ENCODE peak calls at places on chromosomes 13 and 19, in six cellular contexts. T is IMR-90, F is HepG2, C is A549, A is K562, V is SK-N-SH. J is an unnamed sample.

GRCh38 chr13:44306401-44307192 is 67.0 kb upstream of the SERP2 start:
- DNase-seq in A (no peak), F (no peak), C (peak; percentile 94), V (no peak), T (peak; percentile 99), J (no peak)

GRCh38 chr13:20411638-20412342 is 113.9 kb downstream of the CRYL1 start:
- DNase-seq in A (no peak), V (no peak), T (no peak), F (no peak), C (no peak), J (peak; percentile 75)

GRCh38 chr19:35991731-35992450 is 3.1 kb upstream of the SDHAF1 start:
- DNase-seq in V (no peak), T (no peak), A (no peak), F (no peak), C (no peak), J (no peak)

GRCh38 chr13:41502676-41503075 is 45.3 kb downstream of the RGCC start:
- DNase-seq in V (no peak), T (no peak), A (no peak), F (no peak), C (no peak), J (peak; percentile 59)

GRCh38 chr19:28393574-28394336 is 819.2 kb downstream of the UQCRFS1 start:
- DNase-seq in C (no peak), V (no peak), F (no peak), A (no peak), T (no peak), J (no peak)

GRCh38 chr13:40064723-40065122 is 409.3 kb downstream of the COG6 start:
- DNase-seq in A (no peak), T (peak; percentile 1), C (peak; percentile 25), F (no peak), V (no peak), J (no peak)

GRCh38 chr19:34676697-34677385 is at the start of gene SCGB2B2:
- DNase-seq in V (peak; percentile 82), C (no peak), A (no peak), F (no peak), T (no peak), J (peak; percentile 50)

GRCh38 chr13:43291289-43292055 is 268.1 kb downstream of the DNAJC15 start:
- DNase-seq in F (no peak), C (no peak), T (no peak), V (no peak), A (no peak), J (no peak)

GRCh38 chr13:97234742-97235141 is 12.6 kb downstream of the MBNL2 start:
- DNase-seq in V (no peak), T (no peak), A (no peak), C (no peak), F (no peak), J (no peak)

GRCh38 chr13:26681036-26681435 is 79.5 kb downstream of the GPR12 start:
- DNase-seq in T (no peak), F (no peak), C (no peak), V (no peak), A (no peak), J (no peak)

GRCh38 chr13:73657821-73658540 is 476.2 kb downstream of the KLF12 start:
- DNase-seq in C (no peak), A (no peak), T (no peak), F (no peak), V (no peak), J (no peak)

GRCh38 chr19:17327654-17328516 is 6.8 kb downstream of the ANO8 start:
- DNase-seq in F (peak; percentile 13), C (no peak), T (no peak), A (peak; percentile 82), V (peak; percentile 85), J (no peak)
- TF ChIP-seq SMC3 in F (no peak), C (no peak), T (no peak), A (no peak), V (no peak), J (no peak)

GRCh38 chr13:32047088-32047487 is 15.5 kb downstream of the FRY start:
- DNase-seq in F (no peak), C (no peak), T (no peak), V (no peak), A (no peak), J (no peak)

GRCh38 chr13:32047796-32048195 is 16.2 kb downstream of the FRY start:
- DNase-seq in C (no peak), A (no peak), T (no peak), V (no peak), F (no peak), J (no peak)

GRCh38 chr13:32045963-32046785 is 14.6 kb downstream of the FRY start:
- DNase-seq in V (no peak), C (no peak), A (no peak), F (peak; percentile 92), T (peak; percentile 56), J (no peak)

GRCh38 chr13:32051156-32051555 is 19.6 kb downstream of the FRY start:
- DNase-seq in T (no peak), F (no peak), C (no peak), V (no peak), A (no peak), J (no peak)

DNA sequence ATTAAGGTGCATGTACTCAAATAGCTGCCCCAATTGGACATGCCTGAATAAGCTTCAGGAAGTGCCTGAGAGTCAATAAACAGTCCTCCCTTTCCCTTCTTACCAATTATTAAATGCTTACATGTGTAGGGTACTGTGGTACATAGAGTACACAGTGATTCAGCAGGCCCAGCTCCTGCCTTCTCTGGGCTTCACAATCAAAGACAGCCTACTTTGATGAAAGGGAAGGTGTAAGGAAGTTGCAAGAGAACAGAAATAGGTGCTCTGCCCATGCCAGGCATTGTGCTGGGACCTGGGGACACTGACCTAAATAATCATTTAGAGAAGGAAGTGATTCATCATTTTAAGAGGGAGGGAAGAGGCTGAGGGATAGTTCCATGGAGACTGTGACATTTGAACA is 17.2 kb downstream of the FRY start:
- DNase-seq in A (no peak), F (peak; percentile 43), C (no peak), T (no peak), V (peak; percentile 21), J (no peak)
- TF ChIP-seq SMC3 in A (no peak), F (no peak), C (no peak), T (no peak), V (no peak), J (no peak)

GRCh38 chr19:10230904-10231623 is at the start of gene S1PR2:
- DNase-seq in A (peak; percentile 93), V (peak; percentile 97), C (peak; percentile 63), F (peak; percentile 36), T (peak; percentile 75), J (no peak)
- TF ChIP-seq SMC3 in A (no peak), V (no peak), C (no peak), F (no peak), T (no peak), J (no peak)

GRCh38 chr13:53782400-53783030 is 753.9 kb downstream of the OLFM4 start:
- DNase-seq in A (no peak), C (peak; percentile 35), T (peak; percentile 17), F (peak; percentile 33), V (peak; percentile 30), J (peak; percentile 3)
- TF ChIP-seq SMC3 in A (no peak), C (peak; percentile 40), T (peak; percentile 28), F (peak; percentile 32), V (peak; percentile 52), J (peak; percentile 71)

DNA sequence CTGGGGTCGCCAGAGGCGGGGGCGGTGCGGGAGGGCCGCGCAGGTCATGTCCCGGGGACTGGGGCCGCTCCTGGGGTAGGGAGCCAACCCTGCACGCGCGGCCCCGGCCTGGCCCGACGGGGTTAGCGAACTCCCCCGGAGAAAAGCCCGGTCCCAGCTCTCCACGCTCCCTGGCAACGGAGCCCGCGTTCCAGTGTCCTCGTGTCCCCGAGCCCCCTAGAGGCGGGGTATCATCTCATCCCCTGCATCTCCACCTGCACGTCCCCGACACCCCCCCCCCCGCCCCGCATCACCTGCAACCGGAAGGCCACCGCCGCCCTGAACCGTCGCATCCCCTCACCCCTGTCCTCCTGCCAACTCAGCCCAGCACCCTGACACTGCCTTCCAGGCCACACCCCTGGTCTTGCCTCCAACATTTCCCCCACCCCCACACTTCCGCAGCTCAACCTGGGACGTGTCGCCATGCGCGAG is 2.7 kb downstream of the WDR88 start:
- DNase-seq in A (no peak), V (peak; percentile 44), F (no peak), T (no peak), C (no peak), J (no peak)
- TF ChIP-seq SMC3 in A (no peak), V (no peak), F (no peak), T (no peak), C (no peak), J (no peak)

GRCh38 chr13:33973194-33973593 is 155.2 kb downstream of the RFC3 start:
- DNase-seq in A (no peak), C (no peak), F (no peak), V (no peak), T (no peak), J (no peak)

GRCh38 chr13:33976965-33977364 is 159.0 kb downstream of the RFC3 start:
- DNase-seq in F (peak; percentile 21), T (no peak), C (peak; percentile 2), A (no peak), V (no peak), J (no peak)

GRCh38 chr13:33970746-33971145 is 152.8 kb downstream of the RFC3 start:
- DNase-seq in T (no peak), V (no peak), C (no peak), F (no peak), A (no peak), J (no peak)

GRCh38 chr13:33968520-33969507 is 150.9 kb downstream of the RFC3 start:
- DNase-seq in A (no peak), F (peak; percentile 96), V (no peak), C (peak; percentile 1), T (no peak), J (no peak)

DNA sequence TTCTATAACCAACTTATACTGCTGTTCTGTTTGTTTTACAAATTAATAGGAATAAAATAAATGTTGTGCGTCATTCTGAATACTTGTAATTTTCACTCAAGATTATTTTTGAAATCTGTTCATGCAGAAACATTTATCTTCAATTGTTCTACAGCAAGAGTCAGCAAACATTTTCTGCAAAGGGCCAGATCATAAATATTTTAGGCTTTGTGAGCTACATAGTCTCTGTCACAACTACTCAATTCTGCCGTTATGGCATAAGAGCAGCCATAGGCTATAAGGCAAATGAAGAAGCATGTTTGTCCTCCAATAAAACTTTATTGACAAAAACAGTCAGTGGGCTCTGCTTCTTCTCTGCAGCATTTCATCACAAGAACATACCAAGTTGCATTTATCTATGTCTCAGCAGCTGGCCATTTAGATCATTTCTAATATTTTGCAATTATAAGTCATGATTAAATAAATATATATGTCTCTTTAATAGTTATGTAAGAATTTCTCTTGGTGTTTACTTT is 153.4 kb downstream of the RFC3 start:
- DNase-seq in F (no peak), C (no peak), A (no peak), V (no peak), T (no peak), J (no peak)
- TF ChIP-seq SMC3 in F (no peak), C (no peak), A (no peak), V (no peak), T (no peak), J (no peak)

DNA sequence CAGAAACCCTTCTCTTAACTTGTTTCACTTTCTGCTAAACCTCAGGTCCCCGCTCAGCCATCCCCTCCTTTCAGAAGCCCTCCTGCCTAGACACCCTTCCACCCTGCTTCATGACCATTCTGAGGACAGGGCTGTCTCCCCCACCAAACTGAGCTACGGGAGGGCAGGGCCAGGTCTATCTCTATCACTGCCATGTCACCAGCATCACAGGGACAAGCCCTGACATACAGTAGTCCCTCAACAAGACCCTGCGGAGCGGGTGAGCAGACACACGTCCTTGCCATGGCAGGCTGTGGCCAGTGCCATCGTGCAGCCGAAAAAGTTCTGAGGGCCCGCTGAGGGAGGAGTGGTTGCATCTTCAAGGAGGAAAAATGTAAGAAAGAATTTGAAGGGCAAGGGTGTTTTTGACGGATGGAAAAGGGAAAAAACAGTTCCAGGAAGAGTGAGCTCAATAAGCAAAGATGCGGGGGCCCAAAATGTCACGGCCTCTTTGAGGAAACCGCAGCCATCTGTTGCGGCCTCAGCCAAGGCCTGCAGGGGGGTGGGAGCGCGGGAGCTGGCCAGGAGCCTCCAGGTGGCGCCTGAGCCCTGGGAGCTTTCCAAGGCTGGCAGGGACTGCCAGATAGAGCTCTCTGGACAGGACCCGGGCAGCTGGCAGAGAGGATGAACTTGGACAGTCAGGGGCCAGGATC is 8.1 kb downstream of the PTGIR start:
- DNase-seq in T (peak; percentile 85), F (peak; percentile 50), C (peak; percentile 77), A (peak; percentile 65), V (peak; percentile 90), J (no peak)
- TF ChIP-seq SMC3 in T (peak; percentile 54), F (no peak), C (peak; percentile 76), A (peak; percentile 60), V (peak; percentile 92), J (peak; percentile 58)

J was measured in GM12878.